ENCODE peak calls at places on chromosomes 7 and 10, in four cellular contexts. C is NCI-H2107; R is activated effector memory CD4-positive, alpha-beta T cell treated with Interleukin-2 at 50 U/mL for 16 hours; W is HCEC 1CT. U is an unnamed sample.

GRCh38 chr10:31299119-31299518 is 19.9 kb upstream of the ZEB1 start:
- DNase-seq in C (no peak), R (no peak), W (peak), U (no peak)

GRCh38 chr7:7182156-7183060 is at the start of gene C1GALT1:
- DNase-seq in C (peak), R (peak), W (peak), U (peak)

GRCh38 chr7:99124636-99125504 is 19.0 kb downstream of the SMURF1 start:
- DNase-seq in C (no peak), R (no peak), W (no peak), U (no peak)

GRCh38 chr10:5743736-5744135 is 59.1 kb downstream of the TASOR2 start:
- DNase-seq in C (no peak), R (no peak), W (no peak), U (no peak)

GRCh38 chr10:110535958-110536891 is 31.3 kb upstream of the SMC3 start:
- DNase-seq in C (no peak), R (peak), W (peak), U (peak)

GRCh38 chr7:48680996-48681395 is 243.4 kb upstream of the CDC14C start:
- DNase-seq in C (no peak), R (no peak), W (no peak), U (no peak)

GRCh38 chr10:63166742-63167258 is 33.7 kb downstream of the NRBF2 start:
- DNase-seq in C (peak), R (no peak), W (peak), U (no peak)

GRCh38 chr10:44010873-44011602 is 362.4 kb upstream of the ZNF32 start:
- DNase-seq in C (no peak), R (no peak), W (no peak), U (no peak)

GRCh38 chr7:49125246-49125645 is 200.9 kb downstream of the CDC14C start:
- DNase-seq in C (no peak), R (no peak), W (no peak), U (no peak)

U was measured in posterior cingulate gyrus.